ENCODE peak calls at places on chromosomes 11 and 22, in four cellular contexts. One of them, this sample, is unnamed.

GRCh38 chr22:25630446-25630845 is 66.0 kb downstream of the GRK3 start:
- DNase-seq in CD8-positive, alpha-beta memory T cell: no peak
- DNase-seq in pancreas: no peak
- DNase-seq in right lobe of liver: no peak
- DNase-seq in this sample: no peak

GRCh38 chr22:22877523-22878210 is 9.9 kb upstream of the IGLL5 start:
- DNase-seq in pancreas: no peak
- DNase-seq in CD8-positive, alpha-beta memory T cell: peak; percentile 64
- DNase-seq in right lobe of liver: peak; percentile 74
- DNase-seq in this sample: peak; percentile 43

GRCh38 chr11:118609380-118610219 is 2.2 kb downstream of the PHLDB1 start:
- DNase-seq in pancreas: no peak
- DNase-seq in CD8-positive, alpha-beta memory T cell: peak; percentile 33
- DNase-seq in right lobe of liver: no peak
- DNase-seq in this sample: no peak

GRCh38 chr11:129731316-129731715 is 84.3 kb upstream of the TMEM45B start:
- DNase-seq in CD8-positive, alpha-beta memory T cell: no peak
- DNase-seq in pancreas: no peak
- DNase-seq in right lobe of liver: peak; percentile 82
- DNase-seq in this sample: no peak

GRCh38 chr11:77789731-77790476 is 30.6 kb downstream of the RSF1 start:
- DNase-seq in CD8-positive, alpha-beta memory T cell: no peak
- DNase-seq in pancreas: no peak
- DNase-seq in right lobe of liver: no peak
- DNase-seq in this sample: no peak

GRCh38 chr11:40280161-40281054 is 1179.0 kb downstream of the LRRC4C start:
- DNase-seq in CD8-positive, alpha-beta memory T cell: no peak
- DNase-seq in pancreas: no peak
- DNase-seq in right lobe of liver: no peak
- DNase-seq in this sample: no peak

GRCh38 chr11:129728571-129728970 is 87.1 kb upstream of the TMEM45B start:
- DNase-seq in CD8-positive, alpha-beta memory T cell: no peak
- DNase-seq in right lobe of liver: peak; percentile 72
- DNase-seq in pancreas: peak; percentile 20
- DNase-seq in this sample: no peak

GRCh38 chr22:35043251-35043931 is 22.6 kb upstream of the ISX start:
- DNase-seq in pancreas: no peak
- DNase-seq in right lobe of liver: no peak
- DNase-seq in CD8-positive, alpha-beta memory T cell: no peak
- DNase-seq in this sample: no peak

GRCh38 chr11:64845125-64845735 is 777 bp upstream of the CDC42BPG start:
- DNase-seq in CD8-positive, alpha-beta memory T cell: no peak
- DNase-seq in right lobe of liver: no peak
- DNase-seq in pancreas: no peak
- DNase-seq in this sample: no peak

GRCh38 chr11:1036931-1037330 is 413 bp upstream of the MUC6 start:
- DNase-seq in right lobe of liver: no peak
- DNase-seq in CD8-positive, alpha-beta memory T cell: no peak
- DNase-seq in pancreas: no peak
- DNase-seq in this sample: no peak

GRCh38 chr22:43504666-43505261 is 93.0 kb downstream of the MPPED1 start:
- DNase-seq in pancreas: no peak
- DNase-seq in CD8-positive, alpha-beta memory T cell: no peak
- DNase-seq in right lobe of liver: no peak
- DNase-seq in this sample: no peak

GRCh38 chr11:72358461-72359405 is 75.6 kb downstream of the CLPB start:
- DNase-seq in CD8-positive, alpha-beta memory T cell: no peak
- DNase-seq in pancreas: no peak
- DNase-seq in right lobe of liver: no peak
- DNase-seq in this sample: no peak

GRCh38 chr22:40463017-40463631 is 92.7 kb downstream of the SGSM3 start:
- DNase-seq in CD8-positive, alpha-beta memory T cell: peak; percentile 57
- DNase-seq in right lobe of liver: no peak
- DNase-seq in pancreas: no peak
- DNase-seq in this sample: no peak

GRCh38 chr22:46971776-46972150 is 209.3 kb downstream of the TBC1D22A start:
- DNase-seq in right lobe of liver: no peak
- DNase-seq in pancreas: no peak
- DNase-seq in CD8-positive, alpha-beta memory T cell: no peak
- DNase-seq in this sample: no peak

GRCh38 chr11:47466701-47467250 is 17.8 kb upstream of the RAPSN start:
- DNase-seq in CD8-positive, alpha-beta memory T cell: no peak
- DNase-seq in right lobe of liver: peak; percentile 80
- DNase-seq in pancreas: peak; percentile 75
- DNase-seq in this sample: no peak

GRCh38 chr22:38817196-38817595 is 23.3 kb upstream of the DNAL4 start:
- DNase-seq in pancreas: no peak
- DNase-seq in CD8-positive, alpha-beta memory T cell: no peak
- DNase-seq in right lobe of liver: no peak
- DNase-seq in this sample: no peak

GRCh38 chr11:112616292-112617088 is 344.7 kb upstream of the NCAM1 start:
- DNase-seq in CD8-positive, alpha-beta memory T cell: no peak
- DNase-seq in pancreas: no peak
- DNase-seq in right lobe of liver: no peak
- DNase-seq in this sample: no peak

GRCh38 chr11:12853652-12854296 is 155.3 kb upstream of the RASSF10 start:
- DNase-seq in pancreas: peak; percentile 48
- DNase-seq in right lobe of liver: peak; percentile 74
- DNase-seq in CD8-positive, alpha-beta memory T cell: no peak
- DNase-seq in this sample: no peak

GRCh38 chr11:77147668-77148321 is 19.7 kb downstream of the MYO7A start:
- DNase-seq in CD8-positive, alpha-beta memory T cell: peak; percentile 57
- DNase-seq in pancreas: no peak
- DNase-seq in right lobe of liver: no peak
- DNase-seq in this sample: no peak

GRCh38 chr22:46437990-46438389 is 99.4 kb downstream of the CELSR1 start:
- DNase-seq in CD8-positive, alpha-beta memory T cell: no peak
- DNase-seq in pancreas: no peak
- DNase-seq in right lobe of liver: no peak
- DNase-seq in this sample: no peak

GRCh38 chr11:107040447-107041444 is 22.5 kb upstream of the GUCY1A2 start:
- DNase-seq in right lobe of liver: no peak
- DNase-seq in pancreas: no peak
- DNase-seq in CD8-positive, alpha-beta memory T cell: no peak
- DNase-seq in this sample: peak; percentile 43

GRCh38 chr22:45129703-45130524 is 33.8 kb upstream of the NUP50 start:
- DNase-seq in CD8-positive, alpha-beta memory T cell: no peak
- DNase-seq in pancreas: no peak
- DNase-seq in right lobe of liver: no peak
- DNase-seq in this sample: no peak

GRCh38 chr22:24753919-24754318 is 20.6 kb downstream of the PIWIL3 start:
- DNase-seq in right lobe of liver: no peak
- DNase-seq in CD8-positive, alpha-beta memory T cell: no peak
- DNase-seq in pancreas: no peak
- DNase-seq in this sample: no peak

GRCh38 chr11:3165152-3165705 is at the start of gene OSBPL5:
- DNase-seq in CD8-positive, alpha-beta memory T cell: peak; percentile 61
- DNase-seq in pancreas: peak; percentile 70
- DNase-seq in right lobe of liver: no peak
- DNase-seq in this sample: peak; percentile 64
- H3K27ac ChIP-seq in CD8-positive, alpha-beta memory T cell: peak within 1 kb of the TSS; percentile 4
- H3K27ac ChIP-seq in pancreas: no peak within 1 kb of the TSS
- H3K27ac ChIP-seq in right lobe of liver: peak within 1 kb of the TSS; percentile 33
- H3K27ac ChIP-seq in this sample: peak within 1 kb of the TSS; percentile 6

GRCh38 chr22:48088226-48088625 is 1325.8 kb downstream of the TBC1D22A start:
- DNase-seq in right lobe of liver: no peak
- DNase-seq in pancreas: no peak
- DNase-seq in CD8-positive, alpha-beta memory T cell: no peak
- DNase-seq in this sample: no peak
- H3K27ac ChIP-seq in right lobe of liver: no peak overlapping the region
- H3K27ac ChIP-seq in pancreas: no peak overlapping the region
- H3K27ac ChIP-seq in CD8-positive, alpha-beta memory T cell: no peak overlapping the region
- H3K27ac ChIP-seq in this sample: no peak overlapping the region

DNA sequence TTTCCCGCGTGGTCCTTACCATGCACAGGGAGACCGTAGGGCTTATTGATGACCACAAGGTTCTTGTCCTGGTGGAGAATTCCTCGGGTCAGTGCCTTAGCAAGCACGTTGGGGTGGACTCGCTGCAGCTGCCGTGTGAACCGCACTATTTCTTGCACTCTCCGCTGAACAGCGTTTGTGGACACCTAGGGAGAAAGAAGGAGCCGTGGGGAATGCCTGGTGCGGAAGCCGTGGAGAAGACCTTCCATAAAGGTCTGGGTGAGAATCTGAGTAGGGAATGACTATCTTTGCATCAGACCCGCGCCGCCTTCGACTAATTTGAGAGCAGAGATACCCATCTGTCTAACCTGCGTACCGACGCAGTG is 597 bp downstream of the RPUSD4 start:
- DNase-seq in pancreas: no peak
- DNase-seq in right lobe of liver: no peak
- DNase-seq in CD8-positive, alpha-beta memory T cell: peak; percentile 3
- DNase-seq in this sample: no peak
- H3K27ac ChIP-seq in pancreas: no peak overlapping the region
- H3K27ac ChIP-seq in right lobe of liver: peak overlapping the region; percentile 26
- H3K27ac ChIP-seq in CD8-positive, alpha-beta memory T cell: peak overlapping the region; percentile 77
- H3K27ac ChIP-seq in this sample: no peak overlapping the region

DNA sequence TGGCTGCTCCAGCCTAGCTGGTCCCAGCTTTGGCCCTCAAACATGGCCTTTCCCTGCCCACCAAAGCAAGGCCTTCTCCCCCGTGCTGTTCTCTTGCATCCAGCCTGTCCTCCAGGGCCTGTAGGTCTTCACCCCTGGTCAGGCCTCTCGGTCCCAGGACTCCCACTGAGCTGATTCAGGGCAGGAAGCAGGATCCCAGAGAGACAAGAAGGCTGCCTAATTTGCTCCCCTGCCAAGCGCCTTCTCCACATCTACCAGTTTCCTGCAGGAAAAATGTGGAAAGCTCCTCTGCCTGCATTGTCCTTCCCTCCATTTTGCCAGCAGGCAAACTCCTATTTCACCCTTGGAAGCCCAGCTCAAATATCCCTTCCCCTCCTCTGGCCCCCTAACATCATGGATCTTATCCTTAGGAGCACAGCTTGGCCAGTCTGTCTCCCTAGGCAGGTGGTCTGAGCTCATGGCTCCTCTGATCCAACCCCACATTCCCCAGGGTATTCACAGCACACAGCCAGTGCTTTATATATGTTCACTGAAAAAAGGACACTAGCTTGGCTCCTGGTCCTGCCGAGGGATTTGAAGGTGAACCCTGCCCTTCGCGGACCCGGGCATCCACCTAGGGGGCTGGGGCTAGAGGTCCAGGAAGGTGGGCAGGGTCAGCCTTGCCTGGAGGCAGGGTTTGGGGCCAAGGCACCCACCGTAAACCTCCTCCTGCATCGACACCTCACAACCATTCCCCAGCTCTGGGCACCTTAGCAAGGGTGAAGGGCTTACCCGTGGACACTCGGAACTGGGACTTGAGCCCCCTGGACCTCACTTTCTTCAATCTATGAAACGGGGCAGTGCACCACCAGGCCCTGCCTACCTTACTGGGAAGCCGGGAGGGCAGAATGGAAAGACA is 968 bp downstream of the RHBDD3 start:
- DNase-seq in CD8-positive, alpha-beta memory T cell: no peak
- DNase-seq in pancreas: no peak
- DNase-seq in right lobe of liver: no peak
- DNase-seq in this sample: no peak
- H3K27ac ChIP-seq in CD8-positive, alpha-beta memory T cell: peak overlapping the region; percentile 99
- H3K27ac ChIP-seq in pancreas: peak overlapping the region; percentile 99
- H3K27ac ChIP-seq in right lobe of liver: peak overlapping the region; percentile 97
- H3K27ac ChIP-seq in this sample: peak overlapping the region; percentile 100

This sample was measured in SJSA1.